ENCODE peak calls at places on chromosomes 11 and 22, in ten cellular contexts. One of them, this sample, is unnamed.

GRCh38 chr11:134372961-134373360 is 39.1 kb downstream of the B3GAT1 start:
- DNase-seq in COR-L47: no peak
- DNase-seq in H4: no peak
- DNase-seq in endothelial cell: no peak
- DNase-seq in fibroblast of villous mesenchyme: no peak
- DNase-seq in type B pancreatic cell: no peak
- DNase-seq in stimulated activated CD4-positive, alpha-beta T cell treated with anti-CD3 and anti-CD28 coated beads, Interleukin-12 subunit alpha, Interleukin-12 subunit beta, amount 100 ng/mL, for 48 hours: no peak
- DNase-seq in ovary: no peak
- DNase-seq in HL-60: no peak
- DNase-seq in CD8-positive, alpha-beta T cell: no peak
- DNase-seq in this sample: no peak

GRCh38 chr11:6307879-6308278 is 12.4 kb downstream of the CAVIN3 start:
- DNase-seq in COR-L47: no peak
- DNase-seq in H4: no peak
- DNase-seq in endothelial cell: no peak
- DNase-seq in fibroblast of villous mesenchyme: peak
- DNase-seq in type B pancreatic cell: no peak
- DNase-seq in stimulated activated CD4-positive, alpha-beta T cell treated with anti-CD3 and anti-CD28 coated beads, Interleukin-12 subunit alpha, Interleukin-12 subunit beta, amount 100 ng/mL, for 48 hours: no peak
- DNase-seq in ovary: no peak
- DNase-seq in HL-60: no peak
- DNase-seq in CD8-positive, alpha-beta T cell: no peak
- DNase-seq in this sample: no peak

GRCh38 chr11:7977251-7977917 is 9.8 kb upstream of the EIF3F start:
- DNase-seq in COR-L47: no peak
- DNase-seq in H4: peak
- DNase-seq in endothelial cell: no peak
- DNase-seq in fibroblast of villous mesenchyme: peak
- DNase-seq in type B pancreatic cell: no peak
- DNase-seq in stimulated activated CD4-positive, alpha-beta T cell treated with anti-CD3 and anti-CD28 coated beads, Interleukin-12 subunit alpha, Interleukin-12 subunit beta, amount 100 ng/mL, for 48 hours: no peak
- DNase-seq in ovary: no peak
- DNase-seq in HL-60: peak
- DNase-seq in CD8-positive, alpha-beta T cell: no peak
- DNase-seq in this sample: no peak

GRCh38 chr11:75195164-75195962 is 44.5 kb downstream of the SLCO2B1 start:
- DNase-seq in COR-L47: peak
- DNase-seq in H4: no peak
- DNase-seq in endothelial cell: no peak
- DNase-seq in fibroblast of villous mesenchyme: no peak
- DNase-seq in type B pancreatic cell: no peak
- DNase-seq in stimulated activated CD4-positive, alpha-beta T cell treated with anti-CD3 and anti-CD28 coated beads, Interleukin-12 subunit alpha, Interleukin-12 subunit beta, amount 100 ng/mL, for 48 hours: no peak
- DNase-seq in ovary: no peak
- DNase-seq in HL-60: no peak
- DNase-seq in CD8-positive, alpha-beta T cell: no peak
- DNase-seq in this sample: no peak

GRCh38 chr22:16608931-16609330 is 16.3 kb upstream of the CCT8L2 start:
- DNase-seq in COR-L47: no peak
- DNase-seq in H4: no peak
- DNase-seq in endothelial cell: no peak
- DNase-seq in fibroblast of villous mesenchyme: no peak
- DNase-seq in type B pancreatic cell: no peak
- DNase-seq in stimulated activated CD4-positive, alpha-beta T cell treated with anti-CD3 and anti-CD28 coated beads, Interleukin-12 subunit alpha, Interleukin-12 subunit beta, amount 100 ng/mL, for 48 hours: no peak
- DNase-seq in ovary: no peak
- DNase-seq in HL-60: no peak
- DNase-seq in CD8-positive, alpha-beta T cell: no peak
- DNase-seq in this sample: no peak

GRCh38 chr22:50734343-50734771 is 3.6 kb upstream of the ACR start:
- DNase-seq in COR-L47: no peak
- DNase-seq in H4: no peak
- DNase-seq in endothelial cell: peak
- DNase-seq in fibroblast of villous mesenchyme: no peak
- DNase-seq in type B pancreatic cell: peak
- DNase-seq in stimulated activated CD4-positive, alpha-beta T cell treated with anti-CD3 and anti-CD28 coated beads, Interleukin-12 subunit alpha, Interleukin-12 subunit beta, amount 100 ng/mL, for 48 hours: no peak
- DNase-seq in ovary: peak
- DNase-seq in HL-60: no peak
- DNase-seq in CD8-positive, alpha-beta T cell: no peak
- DNase-seq in this sample: no peak

GRCh38 chr11:39365809-39366436 is 2093.5 kb downstream of the LRRC4C start:
- DNase-seq in COR-L47: no peak
- DNase-seq in H4: peak
- DNase-seq in endothelial cell: no peak
- DNase-seq in fibroblast of villous mesenchyme: no peak
- DNase-seq in type B pancreatic cell: no peak
- DNase-seq in stimulated activated CD4-positive, alpha-beta T cell treated with anti-CD3 and anti-CD28 coated beads, Interleukin-12 subunit alpha, Interleukin-12 subunit beta, amount 100 ng/mL, for 48 hours: no peak
- DNase-seq in ovary: no peak
- DNase-seq in HL-60: no peak
- DNase-seq in CD8-positive, alpha-beta T cell: no peak
- DNase-seq in this sample: no peak

GRCh38 chr22:49040754-49041467 is 786.8 kb downstream of the BRD1 start:
- DNase-seq in COR-L47: no peak
- DNase-seq in H4: no peak
- DNase-seq in endothelial cell: no peak
- DNase-seq in fibroblast of villous mesenchyme: no peak
- DNase-seq in type B pancreatic cell: no peak
- DNase-seq in stimulated activated CD4-positive, alpha-beta T cell treated with anti-CD3 and anti-CD28 coated beads, Interleukin-12 subunit alpha, Interleukin-12 subunit beta, amount 100 ng/mL, for 48 hours: no peak
- DNase-seq in ovary: no peak
- DNase-seq in HL-60: no peak
- DNase-seq in CD8-positive, alpha-beta T cell: no peak
- DNase-seq in this sample: no peak

GRCh38 chr11:7635137-7635536 is 38.2 kb downstream of the CYB5R2 start:
- DNase-seq in COR-L47: no peak
- DNase-seq in H4: no peak
- DNase-seq in endothelial cell: no peak
- DNase-seq in fibroblast of villous mesenchyme: no peak
- DNase-seq in type B pancreatic cell: no peak
- DNase-seq in stimulated activated CD4-positive, alpha-beta T cell treated with anti-CD3 and anti-CD28 coated beads, Interleukin-12 subunit alpha, Interleukin-12 subunit beta, amount 100 ng/mL, for 48 hours: no peak
- DNase-seq in ovary: no peak
- DNase-seq in HL-60: no peak
- DNase-seq in CD8-positive, alpha-beta T cell: no peak
- DNase-seq in this sample: no peak

This sample was measured in coronary artery.